ENCODE peak calls at places on chromosomes 7 and 10, in six cellular contexts. One of them, this sample, is unnamed.

GRCh38 chr7:73606801-73607691 is 17.3 kb downstream of the MLXIPL start:
- DNase-seq in H1: no peak
- DNase-seq in endothelial cell of umbilical vein: peak
- DNase-seq in K562: peak
- DNase-seq in HepG2: peak
- DNase-seq in WTC11: peak
- DNase-seq in this sample: peak

GRCh38 chr10:28947209-28947608 is 269.9 kb downstream of the BAMBI start:
- DNase-seq in WTC11: no peak
- DNase-seq in HepG2: no peak
- DNase-seq in K562: no peak
- DNase-seq in endothelial cell of umbilical vein: peak
- DNase-seq in H1: no peak
- DNase-seq in this sample: no peak

GRCh38 chr7:44218418-44219201 is 17.8 kb downstream of the YKT6 start:
- DNase-seq in WTC11: peak
- DNase-seq in K562: peak
- DNase-seq in HepG2: peak
- DNase-seq in H1: peak
- DNase-seq in endothelial cell of umbilical vein: no peak
- DNase-seq in this sample: no peak

GRCh38 chr10:51832652-51833383 is 133.4 kb upstream of the CSTF2T start:
- DNase-seq in endothelial cell of umbilical vein: peak
- DNase-seq in WTC11: no peak
- DNase-seq in K562: no peak
- DNase-seq in HepG2: peak
- DNase-seq in H1: no peak
- DNase-seq in this sample: peak

GRCh38 chr7:79979437-79979836 is 155.2 kb upstream of the GNAI1 start:
- DNase-seq in endothelial cell of umbilical vein: peak
- DNase-seq in WTC11: no peak
- DNase-seq in H1: no peak
- DNase-seq in K562: no peak
- DNase-seq in HepG2: no peak
- DNase-seq in this sample: no peak

GRCh38 chr7:36790280-36790679 is 66.0 kb upstream of the AOAH start:
- DNase-seq in endothelial cell of umbilical vein: no peak
- DNase-seq in HepG2: no peak
- DNase-seq in K562: no peak
- DNase-seq in WTC11: no peak
- DNase-seq in H1: no peak
- DNase-seq in this sample: no peak

GRCh38 chr10:43251664-43252165 is 15.2 kb downstream of the RASGEF1A start:
- DNase-seq in HepG2: no peak
- DNase-seq in H1: no peak
- DNase-seq in WTC11: no peak
- DNase-seq in K562: no peak
- DNase-seq in endothelial cell of umbilical vein: no peak
- DNase-seq in this sample: no peak

GRCh38 chr10:128173383-128173782 is 47.2 kb upstream of the MKI67 start:
- DNase-seq in WTC11: no peak
- DNase-seq in K562: no peak
- DNase-seq in endothelial cell of umbilical vein: no peak
- DNase-seq in H1: no peak
- DNase-seq in HepG2: peak
- DNase-seq in this sample: no peak

GRCh38 chr7:128928159-128928558 is 9.6 kb upstream of the IRF5 start:
- DNase-seq in H1: no peak
- DNase-seq in K562: no peak
- DNase-seq in HepG2: no peak
- DNase-seq in endothelial cell of umbilical vein: no peak
- DNase-seq in WTC11: no peak
- DNase-seq in this sample: no peak

GRCh38 chr7:102424129-102424551 is 9.2 kb upstream of the ORAI2 start:
- DNase-seq in endothelial cell of umbilical vein: no peak
- DNase-seq in WTC11: no peak
- DNase-seq in K562: no peak
- DNase-seq in HepG2: no peak
- DNase-seq in H1: no peak
- DNase-seq in this sample: no peak

GRCh38 chr7:8365499-8366110 is 67.8 kb upstream of the NXPH1 start:
- DNase-seq in HepG2: peak
- DNase-seq in WTC11: no peak
- DNase-seq in H1: no peak
- DNase-seq in endothelial cell of umbilical vein: no peak
- DNase-seq in K562: no peak
- DNase-seq in this sample: peak

GRCh38 chr10:80718024-80718423 is 180.3 kb downstream of the SH2D4B start:
- DNase-seq in H1: no peak
- DNase-seq in WTC11: no peak
- DNase-seq in K562: peak
- DNase-seq in endothelial cell of umbilical vein: no peak
- DNase-seq in HepG2: no peak
- DNase-seq in this sample: no peak

GRCh38 chr10:3570855-3571266 is 214.1 kb downstream of the KLF6 start:
- DNase-seq in WTC11: no peak
- DNase-seq in K562: no peak
- DNase-seq in H1: no peak
- DNase-seq in endothelial cell of umbilical vein: no peak
- DNase-seq in HepG2: no peak
- DNase-seq in this sample: no peak

GRCh38 chr7:81690251-81690650 is 79.6 kb downstream of the HGF start:
- DNase-seq in endothelial cell of umbilical vein: no peak
- DNase-seq in K562: no peak
- DNase-seq in WTC11: peak
- DNase-seq in HepG2: no peak
- DNase-seq in H1: no peak
- DNase-seq in this sample: no peak

GRCh38 chr7:130875265-130875741 is 141.3 kb upstream of the KLF14 start:
- DNase-seq in H1: peak
- DNase-seq in K562: peak
- DNase-seq in WTC11: peak
- DNase-seq in endothelial cell of umbilical vein: peak
- DNase-seq in HepG2: peak
- DNase-seq in this sample: peak

GRCh38 chr7:137689761-137690160 is 157.0 kb downstream of the DGKI start:
- DNase-seq in HepG2: no peak
- DNase-seq in K562: no peak
- DNase-seq in H1: no peak
- DNase-seq in endothelial cell of umbilical vein: peak
- DNase-seq in WTC11: no peak
- DNase-seq in this sample: no peak

GRCh38 chr10:13483951-13484350 is 44.9 kb downstream of the BEND7 start:
- DNase-seq in WTC11: no peak
- DNase-seq in HepG2: no peak
- DNase-seq in endothelial cell of umbilical vein: no peak
- DNase-seq in H1: no peak
- DNase-seq in K562: no peak
- DNase-seq in this sample: no peak
- TF ChIP-seq JUN in WTC11: no peak
- TF ChIP-seq JUN in HepG2: no peak
- TF ChIP-seq JUN in endothelial cell of umbilical vein: no peak
- TF ChIP-seq JUN in H1: no peak
- TF ChIP-seq JUN in K562: no peak
- TF ChIP-seq JUN in this sample: no peak

DNA sequence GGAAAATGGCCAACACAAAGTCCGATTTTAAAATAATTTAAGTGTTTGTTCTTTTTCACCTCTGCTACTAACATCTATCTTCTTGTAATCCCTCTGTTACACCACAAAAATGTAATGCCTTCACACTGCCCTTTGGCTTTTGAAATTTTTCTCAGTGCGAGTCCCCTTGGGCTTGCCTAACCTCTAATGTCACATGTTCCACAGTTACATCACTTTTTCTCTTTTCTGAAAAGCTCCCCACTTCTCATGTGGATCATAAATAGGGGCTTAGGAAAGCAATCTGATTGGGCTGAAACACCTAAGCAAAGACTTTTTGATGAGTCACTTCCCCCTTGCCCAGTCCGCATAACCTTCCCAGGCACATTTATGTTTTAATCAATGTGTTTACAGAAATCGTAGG is 288.2 kb downstream of the IPMK start:
- DNase-seq in WTC11: no peak
- DNase-seq in K562: no peak
- DNase-seq in HepG2: no peak
- DNase-seq in H1: no peak
- DNase-seq in endothelial cell of umbilical vein: no peak
- DNase-seq in this sample: no peak
- TF ChIP-seq JUN in WTC11: no peak
- TF ChIP-seq JUN in K562: no peak
- TF ChIP-seq JUN in HepG2: no peak
- TF ChIP-seq JUN in H1: no peak
- TF ChIP-seq JUN in endothelial cell of umbilical vein: no peak
- TF ChIP-seq JUN in this sample: no peak

GRCh38 chr10:78777466-78778256 is 291.1 kb upstream of the ZMIZ1 start:
- DNase-seq in H1: no peak
- DNase-seq in WTC11: no peak
- DNase-seq in endothelial cell of umbilical vein: no peak
- DNase-seq in HepG2: no peak
- DNase-seq in K562: no peak
- DNase-seq in this sample: no peak

GRCh38 chr10:78774614-78774998 is 294.2 kb upstream of the ZMIZ1 start:
- DNase-seq in HepG2: peak
- DNase-seq in endothelial cell of umbilical vein: no peak
- DNase-seq in H1: no peak
- DNase-seq in K562: no peak
- DNase-seq in WTC11: no peak
- DNase-seq in this sample: no peak

GRCh38 chr10:78774999-78775711 is 293.6 kb upstream of the ZMIZ1 start:
- DNase-seq in endothelial cell of umbilical vein: no peak
- DNase-seq in HepG2: peak
- DNase-seq in H1: no peak
- DNase-seq in WTC11: no peak
- DNase-seq in K562: no peak
- DNase-seq in this sample: no peak

GRCh38 chr10:78776746-78777145 is 292.0 kb upstream of the ZMIZ1 start:
- DNase-seq in endothelial cell of umbilical vein: no peak
- DNase-seq in K562: no peak
- DNase-seq in WTC11: no peak
- DNase-seq in HepG2: no peak
- DNase-seq in H1: no peak
- DNase-seq in this sample: no peak

DNA sequence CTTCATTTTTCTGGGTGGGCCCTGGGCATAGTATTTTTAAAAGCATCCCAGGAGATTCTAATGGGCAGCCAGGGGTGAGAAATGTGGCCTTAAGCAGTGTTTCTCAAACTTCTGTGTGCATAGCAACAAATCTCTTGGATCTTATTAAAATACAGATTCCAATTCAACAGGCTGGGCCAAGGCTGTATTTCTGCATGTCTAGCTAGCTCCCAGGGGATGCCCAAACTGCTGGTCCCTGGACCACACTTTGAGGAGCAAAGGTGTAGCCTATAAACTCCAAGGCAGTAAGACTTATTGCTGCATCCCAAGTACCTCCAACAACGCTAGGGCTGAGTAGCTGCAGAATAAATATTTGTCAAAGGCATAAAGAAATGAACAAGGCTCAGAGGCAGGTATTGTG is 292.9 kb upstream of the ZMIZ1 start:
- DNase-seq in endothelial cell of umbilical vein: no peak
- DNase-seq in WTC11: no peak
- DNase-seq in K562: no peak
- DNase-seq in H1: no peak
- DNase-seq in HepG2: no peak
- DNase-seq in this sample: no peak
- TF ChIP-seq JUN in endothelial cell of umbilical vein: no peak
- TF ChIP-seq JUN in WTC11: no peak
- TF ChIP-seq JUN in K562: no peak
- TF ChIP-seq JUN in H1: no peak
- TF ChIP-seq JUN in HepG2: no peak
- TF ChIP-seq JUN in this sample: no peak

GRCh38 chr7:1523838-1524237 is 6.7 kb upstream of the MAFK start:
- DNase-seq in endothelial cell of umbilical vein: no peak
- DNase-seq in H1: no peak
- DNase-seq in HepG2: no peak
- DNase-seq in K562: no peak
- DNase-seq in WTC11: no peak
- DNase-seq in this sample: no peak
- TF ChIP-seq JUN in endothelial cell of umbilical vein: no peak
- TF ChIP-seq JUN in H1: no peak
- TF ChIP-seq JUN in HepG2: no peak
- TF ChIP-seq JUN in K562: no peak
- TF ChIP-seq JUN in WTC11: no peak
- TF ChIP-seq JUN in this sample: no peak

DNA sequence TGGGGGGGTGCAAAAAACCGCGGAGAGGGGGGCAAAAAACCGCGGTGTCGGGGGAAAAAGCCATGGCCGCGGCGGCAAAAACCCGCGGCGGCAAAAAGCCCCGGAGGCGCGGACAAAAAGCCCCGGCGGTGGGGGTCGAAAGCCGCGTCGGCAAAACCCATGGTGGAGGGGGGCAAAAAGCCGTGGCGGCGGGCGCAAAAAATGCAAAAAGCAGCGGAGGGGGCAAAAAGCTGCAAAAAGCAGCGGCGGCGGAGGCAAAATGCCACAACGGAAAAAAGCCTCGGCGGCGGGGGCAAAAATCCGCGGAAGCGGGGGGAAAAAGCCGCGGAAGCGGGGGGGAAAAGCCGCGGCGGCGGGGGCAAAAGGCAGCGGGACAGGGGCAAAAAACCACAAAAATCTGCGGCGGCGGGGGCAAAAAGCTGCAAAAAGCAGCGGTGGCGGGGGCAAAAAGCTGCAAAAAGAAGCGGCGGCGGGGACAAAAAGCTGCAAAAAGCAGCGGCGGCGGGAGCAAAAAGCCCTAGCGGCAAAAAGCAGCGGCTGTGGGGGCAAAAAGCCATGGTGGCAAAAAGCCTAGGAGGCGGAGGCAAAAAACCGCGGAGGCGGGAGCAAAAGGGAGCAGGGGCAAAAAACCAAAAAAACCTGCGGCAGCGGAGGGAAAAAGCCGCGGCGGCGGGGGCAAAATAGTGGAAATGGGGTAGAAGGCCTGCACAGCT is 418.9 kb downstream of the ZNF716 start:
- DNase-seq in H1: no peak
- DNase-seq in WTC11: no peak
- DNase-seq in HepG2: no peak
- DNase-seq in K562: no peak
- DNase-seq in endothelial cell of umbilical vein: no peak
- DNase-seq in this sample: peak
- TF ChIP-seq JUN in H1: no peak
- TF ChIP-seq JUN in WTC11: no peak
- TF ChIP-seq JUN in HepG2: no peak
- TF ChIP-seq JUN in K562: no peak
- TF ChIP-seq JUN in endothelial cell of umbilical vein: no peak
- TF ChIP-seq JUN in this sample: no peak

GRCh38 chr10:11741608-11742007 is 574 bp upstream of the ECHDC3 start:
- DNase-seq in K562: no peak
- DNase-seq in endothelial cell of umbilical vein: no peak
- DNase-seq in H1: no peak
- DNase-seq in HepG2: no peak
- DNase-seq in WTC11: no peak
- DNase-seq in this sample: no peak

GRCh38 chr10:11742779-11743298 is 657 bp downstream of the ECHDC3 start:
- DNase-seq in HepG2: no peak
- DNase-seq in K562: no peak
- DNase-seq in H1: no peak
- DNase-seq in endothelial cell of umbilical vein: no peak
- DNase-seq in WTC11: peak
- DNase-seq in this sample: no peak

GRCh38 chr10:11740907-11741306 is 1.3 kb upstream of the ECHDC3 start:
- DNase-seq in K562: no peak
- DNase-seq in endothelial cell of umbilical vein: no peak
- DNase-seq in H1: no peak
- DNase-seq in HepG2: no peak
- DNase-seq in WTC11: no peak
- DNase-seq in this sample: no peak

GRCh38 chr10:11743461-11744338 is 1.5 kb downstream of the ECHDC3 start:
- DNase-seq in WTC11: no peak
- DNase-seq in endothelial cell of umbilical vein: no peak
- DNase-seq in HepG2: no peak
- DNase-seq in H1: no peak
- DNase-seq in K562: no peak
- DNase-seq in this sample: no peak

GRCh38 chr10:11742009-11742778 is at the start of gene ECHDC3:
- DNase-seq in HepG2: no peak
- DNase-seq in WTC11: peak
- DNase-seq in endothelial cell of umbilical vein: peak
- DNase-seq in H1: no peak
- DNase-seq in K562: peak
- DNase-seq in this sample: peak
- TF ChIP-seq JUN in HepG2: no peak
- TF ChIP-seq JUN in WTC11: peak
- TF ChIP-seq JUN in endothelial cell of umbilical vein: no peak
- TF ChIP-seq JUN in H1: no peak
- TF ChIP-seq JUN in K562: peak
- TF ChIP-seq JUN in this sample: no peak

This sample was measured in A549.